ENCODE peak calls at places on chromosome 15, in six cellular contexts. One of them, this sample, is unnamed.

GRCh38 chr15:35671197-35671596 is 125.2 kb upstream of the DPH6 start:
- DNase-seq in LoVo: no peak
- DNase-seq in H7: no peak
- DNase-seq in head of caudate nucleus: no peak
- DNase-seq in activated CD8-positive, alpha-beta memory T cell treated with anti-CD3 and anti-CD28 coated beads for 4 hours: no peak
- DNase-seq in T follicular helper cell: no peak
- DNase-seq in this sample: no peak

GRCh38 chr15:86762874-86763273 is 683.2 kb downstream of the AGBL1 start:
- DNase-seq in LoVo: no peak
- DNase-seq in H7: no peak
- DNase-seq in head of caudate nucleus: no peak
- DNase-seq in activated CD8-positive, alpha-beta memory T cell treated with anti-CD3 and anti-CD28 coated beads for 4 hours: no peak
- DNase-seq in T follicular helper cell: no peak
- DNase-seq in this sample: no peak

GRCh38 chr15:63852407-63852806 is 18.7 kb upstream of the HERC1 start:
- DNase-seq in LoVo: no peak
- DNase-seq in H7: no peak
- DNase-seq in head of caudate nucleus: no peak
- DNase-seq in activated CD8-positive, alpha-beta memory T cell treated with anti-CD3 and anti-CD28 coated beads for 4 hours: no peak
- DNase-seq in T follicular helper cell: no peak
- DNase-seq in this sample: no peak

GRCh38 chr15:52417957-52418356 is 110.7 kb downstream of the MYO5A start:
- DNase-seq in LoVo: no peak
- DNase-seq in H7: no peak
- DNase-seq in head of caudate nucleus: no peak
- DNase-seq in activated CD8-positive, alpha-beta memory T cell treated with anti-CD3 and anti-CD28 coated beads for 4 hours: no peak
- DNase-seq in T follicular helper cell: no peak
- DNase-seq in this sample: no peak

GRCh38 chr15:89116404-89116803 is 28.1 kb downstream of the ABHD2 start:
- DNase-seq in LoVo: no peak
- DNase-seq in H7: no peak
- DNase-seq in head of caudate nucleus: no peak
- DNase-seq in activated CD8-positive, alpha-beta memory T cell treated with anti-CD3 and anti-CD28 coated beads for 4 hours: no peak
- DNase-seq in T follicular helper cell: no peak
- DNase-seq in this sample: peak; percentile 96

GRCh38 chr15:76342046-76342381 is 5.4 kb downstream of the ISL2 start:
- DNase-seq in LoVo: no peak
- DNase-seq in H7: peak; percentile 70
- DNase-seq in head of caudate nucleus: no peak
- DNase-seq in activated CD8-positive, alpha-beta memory T cell treated with anti-CD3 and anti-CD28 coated beads for 4 hours: no peak
- DNase-seq in T follicular helper cell: no peak
- DNase-seq in this sample: no peak

GRCh38 chr15:38035701-38036100 is 101.3 kb downstream of the TMCO5A start:
- DNase-seq in LoVo: no peak
- DNase-seq in H7: no peak
- DNase-seq in head of caudate nucleus: no peak
- DNase-seq in activated CD8-positive, alpha-beta memory T cell treated with anti-CD3 and anti-CD28 coated beads for 4 hours: no peak
- DNase-seq in T follicular helper cell: no peak
- DNase-seq in this sample: no peak

GRCh38 chr15:96339662-96340347 is 9.3 kb downstream of the NR2F2 start:
- DNase-seq in LoVo: no peak
- DNase-seq in H7: peak; percentile 21
- DNase-seq in head of caudate nucleus: no peak
- DNase-seq in activated CD8-positive, alpha-beta memory T cell treated with anti-CD3 and anti-CD28 coated beads for 4 hours: no peak
- DNase-seq in T follicular helper cell: no peak
- DNase-seq in this sample: no peak

GRCh38 chr15:63870403-63871209 is 36.9 kb upstream of the HERC1 start:
- DNase-seq in LoVo: peak; percentile 21
- DNase-seq in H7: peak; percentile 67
- DNase-seq in head of caudate nucleus: peak; percentile 12
- DNase-seq in activated CD8-positive, alpha-beta memory T cell treated with anti-CD3 and anti-CD28 coated beads for 4 hours: no peak
- DNase-seq in T follicular helper cell: no peak
- DNase-seq in this sample: no peak

GRCh38 chr15:93497256-93497655 is 408.2 kb upstream of the RGMA start:
- DNase-seq in LoVo: no peak
- DNase-seq in H7: no peak
- DNase-seq in head of caudate nucleus: no peak
- DNase-seq in activated CD8-positive, alpha-beta memory T cell treated with anti-CD3 and anti-CD28 coated beads for 4 hours: no peak
- DNase-seq in T follicular helper cell: no peak
- DNase-seq in this sample: no peak

This sample was measured in NCI-H774.